ENCODE peak calls at places on chromosomes 3 and 15, in seven cellular contexts. One of them, this sample, is unnamed.

GRCh38 chr3:106728315-106728821 is 648.9 kb upstream of the CCDC54 start:
- DNase-seq in mucosa of descending colon: no peak
- DNase-seq in astrocyte of the spinal cord: peak; percentile 99
- DNase-seq in AG04450: peak; percentile 90
- DNase-seq in brain microvascular endothelial cell: peak; percentile 94
- DNase-seq in psoas muscle: no peak
- DNase-seq in right lobe of liver: no peak
- DNase-seq in this sample: peak; percentile 96

GRCh38 chr3:69855436-69856162 is 116.3 kb downstream of the MITF start:
- DNase-seq in mucosa of descending colon: no peak
- DNase-seq in astrocyte of the spinal cord: peak; percentile 44
- DNase-seq in AG04450: no peak
- DNase-seq in brain microvascular endothelial cell: peak; percentile 82
- DNase-seq in psoas muscle: no peak
- DNase-seq in right lobe of liver: no peak
- DNase-seq in this sample: no peak

GRCh38 chr3:118760611-118761606 is 273.7 kb downstream of the IGSF11 start:
- DNase-seq in mucosa of descending colon: no peak
- DNase-seq in astrocyte of the spinal cord: no peak
- DNase-seq in AG04450: no peak
- DNase-seq in brain microvascular endothelial cell: no peak
- DNase-seq in psoas muscle: no peak
- DNase-seq in right lobe of liver: no peak
- DNase-seq in this sample: no peak

GRCh38 chr3:70933105-70933810 is 620.8 kb upstream of the MDFIC2 start:
- DNase-seq in mucosa of descending colon: no peak
- DNase-seq in astrocyte of the spinal cord: no peak
- DNase-seq in AG04450: no peak
- DNase-seq in brain microvascular endothelial cell: no peak
- DNase-seq in psoas muscle: no peak
- DNase-seq in right lobe of liver: no peak
- DNase-seq in this sample: no peak

GRCh38 chr3:157311633-157312365 is 124.9 kb upstream of the PTX3 start:
- DNase-seq in mucosa of descending colon: no peak
- DNase-seq in astrocyte of the spinal cord: peak; percentile 92
- DNase-seq in AG04450: peak; percentile 68
- DNase-seq in brain microvascular endothelial cell: no peak
- DNase-seq in psoas muscle: no peak
- DNase-seq in right lobe of liver: no peak
- DNase-seq in this sample: peak; percentile 97

GRCh38 chr15:99324082-99324620 is 72.9 kb downstream of the LRRC28 start:
- DNase-seq in mucosa of descending colon: no peak
- DNase-seq in astrocyte of the spinal cord: peak; percentile 97
- DNase-seq in AG04450: peak; percentile 20
- DNase-seq in brain microvascular endothelial cell: peak; percentile 91
- DNase-seq in psoas muscle: no peak
- DNase-seq in right lobe of liver: no peak
- DNase-seq in this sample: peak; percentile 58

GRCh38 chr15:98581715-98582114 is 66.6 kb upstream of the IGF1R start:
- DNase-seq in mucosa of descending colon: no peak
- DNase-seq in astrocyte of the spinal cord: no peak
- DNase-seq in AG04450: no peak
- DNase-seq in brain microvascular endothelial cell: no peak
- DNase-seq in psoas muscle: no peak
- DNase-seq in right lobe of liver: no peak
- DNase-seq in this sample: no peak

GRCh38 chr3:18841422-18842343 is 306.6 kb upstream of the KCNH8 start:
- DNase-seq in mucosa of descending colon: no peak
- DNase-seq in astrocyte of the spinal cord: no peak
- DNase-seq in AG04450: no peak
- DNase-seq in brain microvascular endothelial cell: no peak
- DNase-seq in psoas muscle: no peak
- DNase-seq in right lobe of liver: no peak
- DNase-seq in this sample: no peak

GRCh38 chr3:11007534-11007933 is 15.0 kb downstream of the SLC6A1 start:
- DNase-seq in mucosa of descending colon: no peak
- DNase-seq in astrocyte of the spinal cord: no peak
- DNase-seq in AG04450: no peak
- DNase-seq in brain microvascular endothelial cell: no peak
- DNase-seq in psoas muscle: no peak
- DNase-seq in right lobe of liver: no peak
- DNase-seq in this sample: no peak

GRCh38 chr3:178246004-178246403 is 290.2 kb upstream of the KCNMB2 start:
- DNase-seq in mucosa of descending colon: no peak
- DNase-seq in astrocyte of the spinal cord: no peak
- DNase-seq in AG04450: no peak
- DNase-seq in brain microvascular endothelial cell: no peak
- DNase-seq in psoas muscle: no peak
- DNase-seq in right lobe of liver: no peak
- DNase-seq in this sample: no peak

GRCh38 chr3:23055733-23056376 is 147.3 kb upstream of the UBE2E2 start:
- DNase-seq in mucosa of descending colon: no peak
- DNase-seq in astrocyte of the spinal cord: peak; percentile 90
- DNase-seq in AG04450: peak; percentile 15
- DNase-seq in brain microvascular endothelial cell: peak; percentile 68
- DNase-seq in psoas muscle: no peak
- DNase-seq in right lobe of liver: no peak
- DNase-seq in this sample: peak; percentile 73

GRCh38 chr3:20772869-20773268 is 586.9 kb upstream of the SGO1 start:
- DNase-seq in mucosa of descending colon: no peak
- DNase-seq in astrocyte of the spinal cord: no peak
- DNase-seq in AG04450: no peak
- DNase-seq in brain microvascular endothelial cell: no peak
- DNase-seq in psoas muscle: no peak
- DNase-seq in right lobe of liver: no peak
- DNase-seq in this sample: no peak

GRCh38 chr3:115766587-115767492 is 143.5 kb downstream of the GAP43 start:
- DNase-seq in mucosa of descending colon: no peak
- DNase-seq in astrocyte of the spinal cord: peak; percentile 75
- DNase-seq in AG04450: no peak
- DNase-seq in brain microvascular endothelial cell: peak; percentile 49
- DNase-seq in psoas muscle: no peak
- DNase-seq in right lobe of liver: no peak
- DNase-seq in this sample: no peak

GRCh38 chr3:14879161-14879888 is 60.6 kb downstream of the FGD5 start:
- DNase-seq in mucosa of descending colon: peak; percentile 73
- DNase-seq in astrocyte of the spinal cord: peak; percentile 7
- DNase-seq in AG04450: no peak
- DNase-seq in brain microvascular endothelial cell: no peak
- DNase-seq in psoas muscle: no peak
- DNase-seq in right lobe of liver: peak; percentile 44
- DNase-seq in this sample: no peak

GRCh38 chr3:156093966-156094365 is 26.4 kb upstream of the KCNAB1 start:
- DNase-seq in mucosa of descending colon: no peak
- DNase-seq in astrocyte of the spinal cord: no peak
- DNase-seq in AG04450: no peak
- DNase-seq in brain microvascular endothelial cell: no peak
- DNase-seq in psoas muscle: no peak
- DNase-seq in right lobe of liver: no peak
- DNase-seq in this sample: no peak

GRCh38 chr3:124941729-124942128 is 7.2 kb upstream of the MUC13 start:
- DNase-seq in mucosa of descending colon: no peak
- DNase-seq in astrocyte of the spinal cord: no peak
- DNase-seq in AG04450: no peak
- DNase-seq in brain microvascular endothelial cell: no peak
- DNase-seq in psoas muscle: no peak
- DNase-seq in right lobe of liver: no peak
- DNase-seq in this sample: no peak

GRCh38 chr15:63823253-63823844 is 10.4 kb downstream of the HERC1 start:
- DNase-seq in mucosa of descending colon: no peak
- DNase-seq in astrocyte of the spinal cord: no peak
- DNase-seq in AG04450: no peak
- DNase-seq in brain microvascular endothelial cell: no peak
- DNase-seq in psoas muscle: no peak
- DNase-seq in right lobe of liver: no peak
- DNase-seq in this sample: no peak

GRCh38 chr3:55888282-55888855 is 401.3 kb upstream of the WNT5A start:
- DNase-seq in mucosa of descending colon: no peak
- DNase-seq in astrocyte of the spinal cord: no peak
- DNase-seq in AG04450: no peak
- DNase-seq in brain microvascular endothelial cell: no peak
- DNase-seq in psoas muscle: no peak
- DNase-seq in right lobe of liver: no peak
- DNase-seq in this sample: no peak

GRCh38 chr15:74855857-74856256 is 12.9 kb upstream of the ULK3 start:
- DNase-seq in mucosa of descending colon: no peak
- DNase-seq in astrocyte of the spinal cord: no peak
- DNase-seq in AG04450: no peak
- DNase-seq in brain microvascular endothelial cell: no peak
- DNase-seq in psoas muscle: peak; percentile 78
- DNase-seq in right lobe of liver: no peak
- DNase-seq in this sample: no peak

GRCh38 chr15:84819291-84819768 is 2.2 kb downstream of the ALPK3 start:
- DNase-seq in mucosa of descending colon: no peak
- DNase-seq in astrocyte of the spinal cord: no peak
- DNase-seq in AG04450: no peak
- DNase-seq in brain microvascular endothelial cell: no peak
- DNase-seq in psoas muscle: peak; percentile 80
- DNase-seq in right lobe of liver: peak; percentile 74
- DNase-seq in this sample: no peak
- H3K4me3 ChIP-seq in mucosa of descending colon: no peak overlapping the region
- H3K4me3 ChIP-seq in astrocyte of the spinal cord: no peak overlapping the region
- H3K4me3 ChIP-seq in AG04450: no peak overlapping the region
- H3K4me3 ChIP-seq in brain microvascular endothelial cell: no peak overlapping the region
- H3K4me3 ChIP-seq in psoas muscle: peak overlapping the region; percentile 90
- H3K4me3 ChIP-seq in right lobe of liver: no peak overlapping the region
- H3K4me3 ChIP-seq in this sample: no peak overlapping the region

DNA sequence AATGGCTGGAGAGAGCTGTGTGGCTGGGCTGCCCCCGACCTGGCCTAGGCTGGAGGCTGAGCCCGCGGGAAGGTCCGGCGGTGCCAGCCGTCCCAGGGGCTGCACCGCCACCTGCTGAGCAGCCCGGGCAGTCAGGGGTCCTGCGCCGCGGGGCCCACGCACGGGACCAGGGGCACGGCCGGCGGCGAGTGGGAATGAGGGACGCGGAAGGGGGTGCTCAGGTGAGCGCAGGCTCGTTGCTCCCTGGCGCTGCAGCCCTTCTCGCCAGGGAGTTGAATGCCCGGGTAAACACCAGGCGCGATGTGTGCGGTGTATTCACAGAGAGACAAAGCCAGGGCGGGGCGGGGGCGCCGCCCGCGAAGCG is 666 bp upstream of the SEMA3F start:
- DNase-seq in mucosa of descending colon: no peak
- DNase-seq in astrocyte of the spinal cord: no peak
- DNase-seq in AG04450: no peak
- DNase-seq in brain microvascular endothelial cell: no peak
- DNase-seq in psoas muscle: no peak
- DNase-seq in right lobe of liver: no peak
- DNase-seq in this sample: no peak
- H3K4me3 ChIP-seq in mucosa of descending colon: no peak overlapping the region
- H3K4me3 ChIP-seq in astrocyte of the spinal cord: no peak overlapping the region
- H3K4me3 ChIP-seq in AG04450: peak overlapping the region; percentile 52
- H3K4me3 ChIP-seq in brain microvascular endothelial cell: peak overlapping the region; percentile 20
- H3K4me3 ChIP-seq in psoas muscle: peak overlapping the region; percentile 79
- H3K4me3 ChIP-seq in right lobe of liver: peak overlapping the region; percentile 54
- H3K4me3 ChIP-seq in this sample: no peak overlapping the region

DNA sequence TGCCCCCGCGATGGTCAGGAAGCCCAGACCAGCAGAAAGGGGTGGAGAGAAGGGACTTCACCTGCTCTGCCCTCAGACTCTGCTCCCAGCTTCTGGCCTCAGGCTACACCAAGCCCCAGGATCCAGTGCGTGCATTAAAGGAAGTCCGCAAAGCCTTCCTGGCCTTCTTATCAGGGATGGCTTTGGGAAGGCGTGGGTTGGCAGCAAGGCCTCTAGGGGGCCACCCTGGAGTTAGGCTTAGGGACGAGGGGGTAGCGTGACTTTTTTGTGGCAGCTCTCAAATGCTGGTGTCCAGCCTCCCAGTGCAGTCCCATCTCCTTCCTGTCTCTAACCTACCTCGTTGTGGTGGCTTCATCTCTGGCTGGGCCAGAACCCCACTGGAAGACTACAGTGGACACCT is 18.9 kb upstream of the RPL29 start:
- DNase-seq in mucosa of descending colon: no peak
- DNase-seq in astrocyte of the spinal cord: no peak
- DNase-seq in AG04450: no peak
- DNase-seq in brain microvascular endothelial cell: no peak
- DNase-seq in psoas muscle: no peak
- DNase-seq in right lobe of liver: no peak
- DNase-seq in this sample: no peak
- H3K4me3 ChIP-seq in mucosa of descending colon: no peak overlapping the region
- H3K4me3 ChIP-seq in astrocyte of the spinal cord: no peak overlapping the region
- H3K4me3 ChIP-seq in AG04450: no peak overlapping the region
- H3K4me3 ChIP-seq in brain microvascular endothelial cell: no peak overlapping the region
- H3K4me3 ChIP-seq in psoas muscle: no peak overlapping the region
- H3K4me3 ChIP-seq in right lobe of liver: no peak overlapping the region
- H3K4me3 ChIP-seq in this sample: no peak overlapping the region

GRCh38 chr3:155080692-155081091 is 573 bp downstream of the MME start:
- DNase-seq in mucosa of descending colon: no peak
- DNase-seq in astrocyte of the spinal cord: no peak
- DNase-seq in AG04450: no peak
- DNase-seq in brain microvascular endothelial cell: no peak
- DNase-seq in psoas muscle: no peak
- DNase-seq in right lobe of liver: no peak
- DNase-seq in this sample: no peak

GRCh38 chr3:155076888-155077287 is 3.2 kb upstream of the MME start:
- DNase-seq in mucosa of descending colon: no peak
- DNase-seq in astrocyte of the spinal cord: no peak
- DNase-seq in AG04450: no peak
- DNase-seq in brain microvascular endothelial cell: no peak
- DNase-seq in psoas muscle: no peak
- DNase-seq in right lobe of liver: no peak
- DNase-seq in this sample: no peak

GRCh38 chr3:155075200-155075599 is 4.9 kb upstream of the MME start:
- DNase-seq in mucosa of descending colon: no peak
- DNase-seq in astrocyte of the spinal cord: no peak
- DNase-seq in AG04450: no peak
- DNase-seq in brain microvascular endothelial cell: no peak
- DNase-seq in psoas muscle: no peak
- DNase-seq in right lobe of liver: no peak
- DNase-seq in this sample: no peak

GRCh38 chr3:155079795-155080546 is at the start of gene MME:
- DNase-seq in mucosa of descending colon: peak; percentile 49
- DNase-seq in astrocyte of the spinal cord: peak; percentile 63
- DNase-seq in AG04450: no peak
- DNase-seq in brain microvascular endothelial cell: peak; percentile 27
- DNase-seq in psoas muscle: peak; percentile 81
- DNase-seq in right lobe of liver: peak; percentile 94
- DNase-seq in this sample: peak; percentile 45

DNA sequence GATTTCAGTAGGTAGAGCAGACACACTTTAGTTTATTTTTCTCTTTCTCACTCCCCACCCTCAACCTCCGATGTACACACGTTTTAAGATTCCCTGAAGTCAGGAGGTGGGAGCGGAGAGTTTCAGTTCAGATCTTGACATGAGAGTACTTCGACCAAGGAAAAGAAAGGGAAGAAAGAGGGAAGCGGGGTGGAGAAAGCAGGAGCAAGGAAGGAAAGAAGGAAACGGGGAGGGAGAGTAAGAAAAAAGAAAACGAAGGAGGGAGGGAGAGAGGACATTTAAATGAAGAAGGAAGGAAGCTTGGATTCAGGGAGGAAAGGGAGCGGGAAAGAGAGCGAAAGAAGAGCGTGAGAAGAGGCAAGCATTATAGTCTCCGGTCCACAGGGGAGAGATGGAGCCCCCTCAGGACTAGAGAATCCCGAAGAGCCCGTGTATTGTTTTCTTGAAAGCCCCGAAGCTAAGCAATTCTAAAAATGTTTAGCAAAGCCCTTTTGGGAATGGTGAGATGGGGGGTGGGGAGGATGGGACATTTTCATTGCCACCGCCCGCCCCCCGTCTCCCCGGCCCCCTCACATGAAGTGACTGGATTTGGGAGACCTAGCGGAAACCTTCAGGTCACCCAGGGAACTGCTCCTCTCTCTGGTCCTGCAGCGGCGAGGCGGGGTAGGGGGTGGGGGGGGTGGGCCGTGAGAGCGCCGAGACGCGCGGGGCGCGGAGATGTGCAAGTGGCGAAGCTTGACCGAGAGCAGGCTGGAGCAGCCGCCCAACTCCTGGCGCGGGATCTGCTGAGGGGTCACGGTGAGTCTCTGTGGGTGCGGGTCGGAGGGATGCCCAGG is 942 bp upstream of the MME start:
- DNase-seq in mucosa of descending colon: no peak
- DNase-seq in astrocyte of the spinal cord: no peak
- DNase-seq in AG04450: no peak
- DNase-seq in brain microvascular endothelial cell: peak; percentile 6
- DNase-seq in psoas muscle: no peak
- DNase-seq in right lobe of liver: no peak
- DNase-seq in this sample: no peak
- H3K4me3 ChIP-seq in mucosa of descending colon: no peak overlapping the region
- H3K4me3 ChIP-seq in astrocyte of the spinal cord: peak overlapping the region; percentile 62
- H3K4me3 ChIP-seq in AG04450: peak overlapping the region; percentile 81
- H3K4me3 ChIP-seq in brain microvascular endothelial cell: peak overlapping the region; percentile 85
- H3K4me3 ChIP-seq in psoas muscle: peak overlapping the region; percentile 90
- H3K4me3 ChIP-seq in right lobe of liver: peak overlapping the region; percentile 69
- H3K4me3 ChIP-seq in this sample: peak overlapping the region; percentile 63

This sample was measured in AG09309.